ENCODE peak calls at places on chromosomes 2 and 18, in five cellular contexts. R is GM23248, S is mammary epithelial cell, U is trophoblast cell, Z is H7. E is an unnamed sample.

GRCh38 chr18:42131044-42131939 is 176.3 kb downstream of the PIK3C3 start:
- DNase-seq in S (no peak), R (no peak), Z (no peak), U (no peak), E (no peak)

GRCh38 chr18:7958897-7959146 is 391.7 kb downstream of the PTPRM start:
- DNase-seq in S (no peak), R (peak; percentile 3), Z (no peak), U (no peak), E (no peak)

GRCh38 chr2:227415538-227416424 is 28.0 kb upstream of the SCYGR1 start:
- DNase-seq in Z (no peak), S (peak; percentile 81), U (peak; percentile 49), R (peak; percentile 89), E (peak; percentile 72)

GRCh38 chr2:105373344-105373781 is 25.5 kb downstream of the FHL2 start:
- DNase-seq in Z (no peak), S (no peak), R (peak; percentile 46), U (no peak), E (peak; percentile 64)

GRCh38 chr2:185531721-185532120 is 206.9 kb upstream of the FSIP2 start:
- DNase-seq in Z (no peak), S (no peak), U (no peak), R (no peak), E (no peak)

GRCh38 chr18:59142274-59142673 is 2.6 kb downstream of the SEC11C start:
- DNase-seq in R (no peak), U (no peak), Z (no peak), S (no peak), E (no peak)

GRCh38 chr2:238236571-238236970 is 3.3 kb downstream of the HES6 start:
- DNase-seq in U (no peak), S (no peak), R (no peak), Z (peak; percentile 24), E (no peak)

GRCh38 chr2:241161646-241162281 is 11.5 kb downstream of the PPP1R7 start:
- DNase-seq in Z (no peak), U (no peak), R (peak; percentile 93), S (peak; percentile 11), E (peak; percentile 99)

GRCh38 chr2:55103039-55103438 is 52.8 kb upstream of the RTN4 start:
- DNase-seq in R (peak; percentile 40), U (no peak), Z (no peak), S (no peak), E (no peak)

GRCh38 chr18:36309436-36310391 is 12.2 kb downstream of the FHOD3 start:
- DNase-seq in S (peak; percentile 100), Z (no peak), U (peak; percentile 93), R (peak; percentile 98), E (peak; percentile 90)

GRCh38 chr2:172415759-172416158 is 11.6 kb upstream of the ITGA6 start:
- DNase-seq in U (no peak), Z (no peak), R (no peak), S (no peak), E (no peak)

GRCh38 chr18:53698907-53699306 is 525.6 kb downstream of the MBD2 start:
- DNase-seq in Z (peak; percentile 12), R (peak; percentile 64), S (peak; percentile 17), U (peak; percentile 53), E (peak; percentile 10)

GRCh38 chr2:190723397-190724090 is 74.7 kb downstream of the NAB1 start:
- DNase-seq in U (no peak), Z (no peak), R (no peak), S (no peak), E (no peak)

GRCh38 chr2:202400937-202401336 is 24.8 kb downstream of the BMPR2 start:
- DNase-seq in Z (peak; percentile 52), S (no peak), R (no peak), U (no peak), E (no peak)

GRCh38 chr2:86383844-86384243 is 46.4 kb upstream of the REEP1 start:
- DNase-seq in S (peak; percentile 40), U (no peak), R (peak; percentile 67), Z (no peak), E (peak; percentile 67)

GRCh38 chr2:128536925-128537620 is 218.4 kb upstream of the HS6ST1 start:
- DNase-seq in U (no peak), Z (peak; percentile 65), R (peak; percentile 94), S (peak; percentile 59), E (peak; percentile 88)

GRCh38 chr2:126839711-126840110 is 59.0 kb upstream of the TEX51 start:
- DNase-seq in U (no peak), S (no peak), Z (no peak), R (no peak), E (no peak)

GRCh38 chr2:232538671-232539070 is 821 bp upstream of the CHRNG start:
- DNase-seq in R (no peak), U (no peak), S (no peak), Z (peak; percentile 71), E (no peak)

GRCh38 chr18:54235871-54236270 is 11.4 kb upstream of the MBD2 start:
- DNase-seq in U (peak; percentile 96), R (no peak), S (no peak), Z (no peak), E (no peak)

GRCh38 chr2:86337235-86338099 is at the start of gene REEP1:
- DNase-seq in R (peak; percentile 50), Z (peak; percentile 89), S (peak; percentile 28), U (peak; percentile 89), E (peak; percentile 37)

DNA sequence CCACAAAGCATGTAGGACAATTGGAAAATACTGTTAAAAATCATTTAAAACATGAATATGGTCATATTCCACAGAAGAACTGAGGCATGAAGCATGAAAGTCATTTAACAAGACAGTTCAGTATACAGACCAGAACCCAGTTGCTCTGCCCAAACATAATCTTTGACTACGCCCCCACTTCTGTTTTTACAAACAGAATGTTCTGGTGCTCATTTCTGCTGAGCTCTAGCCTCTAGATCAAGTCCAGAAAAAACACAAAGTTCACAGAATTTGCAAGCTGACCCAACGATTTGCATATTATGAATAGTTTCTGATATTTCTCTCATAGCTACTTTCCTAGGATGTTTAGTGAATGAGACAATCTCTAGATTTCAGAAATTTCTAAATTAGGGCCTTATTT is 424.9 kb downstream of the PID1 start:
- DNase-seq in S (no peak), U (no peak), R (no peak), Z (no peak), E (no peak)
- H3K4me3 ChIP-seq in S (no peak overlapping the region), U (no peak overlapping the region), R (no peak overlapping the region), Z (no peak overlapping the region), E (no peak overlapping the region)

GRCh38 chr2:156322681-156323211 is 9.8 kb downstream of the NR4A2 start:
- DNase-seq in U (no peak), R (no peak), S (no peak), Z (peak; percentile 75), E (no peak)

GRCh38 chr2:156321243-156321904 is 11.1 kb downstream of the NR4A2 start:
- DNase-seq in S (no peak), Z (peak; percentile 58), R (peak; percentile 42), U (no peak), E (peak; percentile 16)

GRCh38 chr2:156320491-156320896 is 12.0 kb downstream of the NR4A2 start:
- DNase-seq in S (no peak), Z (peak; percentile 72), R (peak; percentile 53), U (peak; percentile 45), E (peak; percentile 35)

GRCh38 chr2:156323754-156324153 is 8.8 kb downstream of the NR4A2 start:
- DNase-seq in U (no peak), S (no peak), Z (no peak), R (no peak), E (no peak)

DNA sequence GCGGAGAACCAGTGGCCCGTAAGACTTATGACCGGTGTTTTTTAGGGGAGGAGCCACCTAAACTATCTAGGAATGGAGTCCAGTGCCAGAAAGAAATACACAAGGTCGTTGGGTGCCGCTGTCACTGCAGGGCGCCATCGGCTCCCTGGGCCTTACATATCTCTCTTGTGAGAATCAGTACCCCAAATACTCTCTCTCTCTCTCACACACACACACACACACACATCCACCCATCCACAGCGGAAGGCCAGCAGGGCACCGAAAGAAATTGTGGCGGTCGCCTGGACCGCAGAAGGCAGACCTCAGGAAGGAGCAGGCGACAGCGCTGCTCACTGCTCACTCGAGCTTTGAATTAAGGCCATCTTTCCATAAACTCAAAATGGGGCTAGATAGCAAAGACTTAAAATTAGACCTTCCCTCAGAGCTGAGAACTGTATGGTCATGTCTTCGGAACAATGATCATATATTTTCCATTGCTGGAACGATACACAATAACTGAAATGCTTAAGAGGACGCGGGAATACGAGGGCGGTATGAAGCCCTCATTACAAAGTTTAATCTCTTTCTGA is 10.3 kb downstream of the NR4A2 start:
- DNase-seq in S (no peak), U (no peak), Z (no peak), R (no peak), E (no peak)
- H3K27me3 ChIP-seq in S (peaks cover 6% of the 10 kb centered on the region), U (peaks cover 59% of the 10 kb centered on the region), Z (peaks cover 88% of the 10 kb centered on the region), R (peaks cover 27% of the 10 kb centered on the region), E (peaks cover 2% of the 10 kb centered on the region)

DNA sequence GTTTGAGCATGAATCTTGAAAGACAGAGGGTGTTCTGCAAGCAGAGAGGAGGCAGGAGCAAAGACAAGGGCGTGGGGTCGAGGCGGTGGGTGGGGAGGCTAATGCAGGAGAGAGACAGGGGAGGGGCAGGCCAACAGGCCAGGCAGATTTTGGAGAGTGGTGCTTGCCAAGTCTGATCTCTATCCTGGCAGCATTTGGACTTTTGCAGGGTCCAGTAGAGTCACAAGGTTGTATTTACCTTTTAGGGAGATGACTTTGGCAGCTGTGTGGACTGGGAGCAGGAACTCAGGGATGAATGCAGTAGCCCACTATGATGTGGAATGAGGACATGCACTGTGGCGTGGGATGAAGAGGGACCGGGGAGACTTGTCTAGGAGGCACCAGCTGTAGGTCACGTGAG is 15.7 kb upstream of the CEP192 start:
- DNase-seq in S (no peak), R (no peak), U (no peak), Z (no peak), E (no peak)
- H3K4me3 ChIP-seq in S (no peak overlapping the region), R (no peak overlapping the region), U (no peak overlapping the region), Z (no peak overlapping the region), E (no peak overlapping the region)

GRCh38 chr2:118852605-118853128 is 5.2 kb upstream of the EN1 start:
- DNase-seq in Z (peak; percentile 72), R (no peak), U (no peak), S (no peak), E (no peak)
- H3K27me3 ChIP-seq in Z (peaks cover 96% of the 10 kb centered on the region), R (peaks cover 16% of the 10 kb centered on the region), U (peaks cover 86% of the 10 kb centered on the region), S (peaks cover 85% of the 10 kb centered on the region), E (no peaks in the 10 kb centered on the region)

GRCh38 chr2:199956062-199956380 is 639 bp downstream of the MAIP1 start:
- DNase-seq in S (no peak), Z (no peak), U (no peak), R (no peak), E (no peak)

GRCh38 chr2:199955007-199955338 is 318 bp downstream of the TYW5 start:
- DNase-seq in R (peak; percentile 67), S (no peak), U (peak; percentile 60), Z (no peak), E (no peak)

GRCh38 chr2:199955339-199956061 is at the start of the genes MAIP1 and TYW5:
- DNase-seq in U (peak; percentile 83), R (peak; percentile 92), S (peak; percentile 87), Z (peak; percentile 86), E (peak; percentile 82)

GRCh38 chr2:199962203-199962602 is 6.8 kb downstream of the MAIP1 start:
- DNase-seq in R (no peak), U (no peak), S (no peak), Z (no peak), E (no peak)

DNA sequence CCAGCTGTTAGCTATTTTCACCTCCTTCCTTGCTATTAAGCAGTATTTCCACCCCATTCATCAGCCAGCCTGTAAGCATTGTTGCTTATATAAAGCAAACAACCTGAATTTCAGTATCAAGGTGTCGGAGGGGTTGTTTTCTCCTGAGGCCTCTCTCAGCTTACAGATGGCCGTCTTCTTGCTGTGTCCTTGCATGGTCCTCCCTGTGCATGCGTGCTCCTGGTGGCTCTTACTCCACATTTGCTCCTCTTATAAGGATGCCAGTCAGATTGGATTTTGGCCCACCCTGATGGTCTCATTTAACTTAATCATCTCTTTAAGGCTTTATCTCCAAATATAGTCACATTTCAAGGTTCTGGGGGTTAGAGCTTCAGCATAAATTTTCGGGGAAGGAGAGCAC is 2.6 kb downstream of the MAIP1 start:
- DNase-seq in Z (no peak), R (no peak), S (no peak), U (no peak), E (no peak)
- H3K4me3 ChIP-seq in Z (no peak overlapping the region), R (no peak overlapping the region), S (no peak overlapping the region), U (no peak overlapping the region), E (no peak overlapping the region)